ENCODE peak calls at places on chromosomes 11 and 22, in ten cellular contexts. S is activated T-cell treated with anti-CD3 and anti-CD28 coated beads for 1 hour; B is neural progenitor cell; P is anterior cingulate cortex; N is ovary; G is stimulated activated CD4-positive, alpha-beta T cell treated with anti-CD3 and anti-CD28 coated beads, Interleukin-4, amount 100 ng/mL, for 24 hours; W is sciatic nerve; T is adrenal gland; L is epithelial cell of esophagus; V is activated CD4-positive, alpha-beta T cell treated with anti-CD3 and anti-CD28 coated beads, Interleukin-2, amount 50 U/mL, for 48 hours. Y is an unnamed sample.

GRCh38 chr11:64294665-64295289 is 3.7 kb downstream of the KCNK4 start:
- DNase-seq in S (no peak), B (peak), P (no peak), N (no peak), G (no peak), W (no peak), T (no peak), L (no peak), V (no peak), Y (no peak)

GRCh38 chr11:7571640-7572000 is 57.8 kb downstream of the PPFIBP2 start:
- DNase-seq in S (no peak), B (peak), P (no peak), N (peak), G (no peak), W (peak), T (peak), L (peak), V (peak), Y (peak)

GRCh38 chr11:28318861-28319260 is 210.7 kb downstream of the METTL15 start:
- DNase-seq in S (no peak), B (peak), P (no peak), N (no peak), G (no peak), W (no peak), T (no peak), L (no peak), V (no peak), Y (no peak)

GRCh38 chr11:57438345-57439280 is 11.7 kb upstream of the SLC43A3 start:
- DNase-seq in S (no peak), B (no peak), P (no peak), N (no peak), G (no peak), W (no peak), T (no peak), L (no peak), V (no peak), Y (no peak)

GRCh38 chr22:28112548-28113043 is 193.5 kb upstream of the PITPNB start:
- DNase-seq in S (no peak), B (peak), P (no peak), N (no peak), G (no peak), W (no peak), T (peak), L (peak), V (no peak), Y (peak)

GRCh38 chr22:19107730-19108074 is 14.5 kb downstream of the DGCR2 start:
- DNase-seq in S (no peak), B (no peak), P (no peak), N (no peak), G (no peak), W (peak), T (no peak), L (no peak), V (no peak), Y (no peak)

GRCh38 chr11:46484101-46484500 is 92.5 kb upstream of the CHRM4 start:
- DNase-seq in S (no peak), B (no peak), P (no peak), N (no peak), G (no peak), W (no peak), T (no peak), L (no peak), V (no peak), Y (no peak)

GRCh38 chr11:76209956-76210885 is 3.9 kb upstream of the WNT11 start:
- DNase-seq in S (no peak), B (peak), P (no peak), N (peak), G (no peak), W (peak), T (peak), L (peak), V (peak), Y (peak)

GRCh38 chr11:10858505-10859360 is 880 bp upstream of the ZBED5 start:
- DNase-seq in S (peak), B (peak), P (peak), N (no peak), G (peak), W (peak), T (peak), L (peak), V (peak), Y (peak)

GRCh38 chr11:17580271-17580670 is 33.2 kb downstream of the OTOG start:
- DNase-seq in S (no peak), B (no peak), P (no peak), N (no peak), G (no peak), W (no peak), T (peak), L (no peak), V (no peak), Y (no peak)

GRCh38 chr11:11467278-11467677 is 114.2 kb upstream of the CSNK2A3 start:
- DNase-seq in S (no peak), B (no peak), P (no peak), N (no peak), G (no peak), W (no peak), T (no peak), L (no peak), V (no peak), Y (no peak)

GRCh38 chr22:46081831-46082210 is 68.5 kb upstream of the PPARA start:
- DNase-seq in S (no peak), B (peak), P (no peak), N (no peak), G (no peak), W (peak), T (peak), L (no peak), V (no peak), Y (no peak)

GRCh38 chr11:67996622-67997459 is 7.1 kb downstream of the UNC93B1 start:
- DNase-seq in S (no peak), B (peak), P (no peak), N (peak), G (peak), W (peak), T (peak), L (peak), V (peak), Y (peak)

GRCh38 chr11:15278129-15278528 is 163.4 kb downstream of the INSC start:
- DNase-seq in S (no peak), B (no peak), P (no peak), N (no peak), G (no peak), W (no peak), T (no peak), L (no peak), V (no peak), Y (no peak)

GRCh38 chr11:26473216-26474194 is 98.6 kb downstream of the MUC15 start:
- DNase-seq in S (no peak), B (no peak), P (no peak), N (no peak), G (no peak), W (no peak), T (no peak), L (no peak), V (no peak), Y (no peak)

GRCh38 chr22:46090051-46090591 is 60.2 kb upstream of the PPARA start:
- DNase-seq in S (no peak), B (no peak), P (no peak), N (peak), G (no peak), W (peak), T (peak), L (no peak), V (no peak), Y (no peak)

GRCh38 chr11:132064987-132065620 is 694.7 kb downstream of the NTM start:
- DNase-seq in S (no peak), B (no peak), P (no peak), N (no peak), G (no peak), W (no peak), T (no peak), L (peak), V (no peak), Y (no peak)

GRCh38 chr22:50526849-50527801 is 1.7 kb upstream of the SCO2 start:
- DNase-seq in S (no peak), B (peak), P (no peak), N (peak), G (peak), W (peak), T (peak), L (peak), V (peak), Y (peak)